ENCODE peak calls at places on chromosome 2, in five cellular contexts. G is prostate gland, Q is uterus, S is spleen, N is adrenal gland. R is an unnamed sample.
A peak's percentile ranks its signal among the peaks of the same experiment; 100 is the strongest.

GRCh38 chr2:3745901-3746300 is 42.5 kb downstream of the DCDC2C start:
- DNase-seq in G (no peak), Q (no peak), S (no peak), N (no peak), R (no peak)

GRCh38 chr2:182949052-182949451 is 82.6 kb upstream of the FRZB start:
- DNase-seq in G (no peak), Q (no peak), S (no peak), N (no peak), R (no peak)

GRCh38 chr2:68368657-68369339 is 3.7 kb downstream of the PLEK start:
- DNase-seq in G (no peak), Q (no peak), S (no peak), N (no peak), R (no peak)

GRCh38 chr2:182542501-182543258 is 115.8 kb upstream of the PDE1A start:
- DNase-seq in G (no peak), Q (no peak), S (no peak), N (no peak), R (no peak)

GRCh38 chr2:85181093-85181685 is 48.0 kb downstream of the TCF7L1 start:
- DNase-seq in G (no peak), Q (no peak), S (peak; percentile 66), N (no peak), R (no peak)

GRCh38 chr2:235592430-235592829 is 98.6 kb downstream of the AGAP1 start:
- DNase-seq in G (no peak), Q (no peak), S (peak; percentile 44), N (no peak), R (no peak)

GRCh38 chr2:130371723-130372054 is 15.8 kb downstream of the PTPN18 start:
- DNase-seq in G (no peak), Q (no peak), S (peak; percentile 84), N (no peak), R (peak; percentile 36)

GRCh38 chr2:15748736-15749323 is 157.2 kb downstream of the DDX1 start:
- DNase-seq in G (no peak), Q (no peak), S (no peak), N (peak; percentile 35), R (peak; percentile 50)

GRCh38 chr2:73984203-73984921 is at the start of gene TET3:
- DNase-seq in G (peak; percentile 59), Q (peak; percentile 19), S (peak; percentile 95), N (peak; percentile 53), R (peak; percentile 57)

GRCh38 chr2:9937968-9938367 is 13.5 kb upstream of the GRHL1 start:
- DNase-seq in G (no peak), Q (no peak), S (no peak), N (no peak), R (no peak)

GRCh38 chr2:14234911-14235310 is 397.6 kb upstream of the LRATD1 start:
- DNase-seq in G (no peak), Q (no peak), S (no peak), N (no peak), R (no peak)

GRCh38 chr2:38090928-38091327 is 15.0 kb upstream of the CYP1B1 start:
- DNase-seq in G (no peak), Q (no peak), S (no peak), N (no peak), R (no peak)

GRCh38 chr2:217106650-217107014 is 246.8 kb upstream of the TNP1 start:
- DNase-seq in G (no peak), Q (no peak), S (no peak), N (no peak), R (no peak)

GRCh38 chr2:217105733-217106649 is 246.1 kb upstream of the TNP1 start:
- DNase-seq in G (no peak), Q (no peak), S (no peak), N (no peak), R (no peak)

GRCh38 chr2:217101972-217102371 is 242.1 kb upstream of the TNP1 start:
- DNase-seq in G (no peak), Q (no peak), S (no peak), N (no peak), R (no peak)

GRCh38 chr2:217102941-217103340 is 243.1 kb upstream of the TNP1 start:
- DNase-seq in G (no peak), Q (no peak), S (no peak), N (no peak), R (no peak)

GRCh38 chr2:217103752-217104540 is 244.1 kb upstream of the TNP1 start:
- DNase-seq in G (no peak), Q (no peak), S (no peak), N (no peak), R (no peak)
- H3K27ac ChIP-seq in G (no peak overlapping the region), Q (no peak overlapping the region), S (no peak overlapping the region), N (no peak overlapping the region), R (no peak overlapping the region)

GRCh38 chr2:23096905-23097602 is 287.9 kb upstream of the KLHL29 start:
- DNase-seq in G (no peak), Q (no peak), S (no peak), N (no peak), R (no peak)

GRCh38 chr2:23091900-23092299 is 293.1 kb upstream of the KLHL29 start:
- DNase-seq in G (no peak), Q (no peak), S (no peak), N (no peak), R (no peak)

GRCh38 chr2:23091019-23091418 is 294.0 kb upstream of the KLHL29 start:
- DNase-seq in G (no peak), Q (no peak), S (no peak), N (no peak), R (no peak)

GRCh38 chr2:23092831-23093230 is 292.1 kb upstream of the KLHL29 start:
- DNase-seq in G (no peak), Q (no peak), S (no peak), N (no peak), R (no peak)
- TF ChIP-seq POLR2A in G (no peak), Q (no peak), S (no peak), N (no peak), R (no peak)

GRCh38 chr2:172962064-172962463 is 113.6 kb upstream of the MAP3K20 start:
- DNase-seq in G (no peak), Q (no peak), S (no peak), N (no peak), R (no peak)
- H3K27me3 ChIP-seq in G (no peaks in the 10 kb centered on the region), Q (no peaks in the 10 kb centered on the region), S (no peaks in the 10 kb centered on the region), N (no peaks in the 10 kb centered on the region), R (no peaks in the 10 kb centered on the region)

DNA sequence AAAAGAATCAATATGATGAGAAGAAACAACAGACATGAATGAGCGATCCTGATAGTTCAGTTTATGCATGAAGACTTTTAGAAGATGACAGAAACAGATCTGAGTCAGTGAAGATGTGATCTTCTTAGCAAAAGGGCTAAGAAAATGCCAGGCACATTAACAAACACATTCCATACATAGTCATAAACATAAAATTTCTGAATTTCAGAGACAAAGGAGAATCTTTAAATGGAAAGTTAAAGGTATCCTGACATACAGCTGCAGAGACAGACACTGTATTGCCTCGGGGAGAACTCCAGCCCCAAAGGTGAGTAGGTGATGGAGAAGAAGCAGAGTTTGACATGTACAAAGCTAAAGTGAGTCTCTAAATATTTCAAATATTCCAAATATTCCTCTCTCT is 40.6 kb upstream of the FN1 start:
- DNase-seq in G (no peak), Q (no peak), S (no peak), N (no peak), R (no peak)
- H3K27ac ChIP-seq in G (no peak overlapping the region), Q (no peak overlapping the region), S (no peak overlapping the region), N (no peak overlapping the region), R (no peak overlapping the region)